ENCODE peak calls at places on chromosome 1, in ten cellular contexts. W, H, F, P, I, L, J, S, V and N are unnamed samples.

GRCh38 chr1:109197163-109198042 is 16.3 kb upstream of the SARS1 start:
- DNase-seq in W (no peak), H (peak; percentile 81), F (no peak), P (no peak), I (peak; percentile 98), L (no peak), J (peak; percentile 98), S (peak; percentile 80), V (no peak), N (no peak)

GRCh38 chr1:207830788-207831187 is 78.9 kb downstream of the CD46 start:
- DNase-seq in W (peak; percentile 48), H (no peak), F (no peak), P (no peak), I (peak; percentile 91), L (no peak), J (no peak), S (no peak), V (no peak), N (no peak)

GRCh38 chr1:38123356-38123755 is 76.8 kb upstream of the POU3F1 start:
- DNase-seq in W (no peak), H (peak; percentile 89), F (no peak), P (no peak), I (no peak), L (peak; percentile 33), J (peak; percentile 79), S (peak; percentile 46), V (no peak), N (no peak)

GRCh38 chr1:167221126-167221803 is 579 bp downstream of the POU2F1 start:
- DNase-seq in W (peak; percentile 17), H (no peak), F (peak; percentile 49), P (no peak), I (no peak), L (peak; percentile 55), J (no peak), S (peak; percentile 83), V (peak; percentile 31), N (no peak)

GRCh38 chr1:46581685-46582455 is 22.2 kb downstream of the MKNK1 start:
- DNase-seq in W (no peak), H (no peak), F (no peak), P (no peak), I (no peak), L (no peak), J (no peak), S (no peak), V (no peak), N (no peak)

GRCh38 chr1:154629160-154630073 is 21.4 kb upstream of the ADAR start:
- DNase-seq in W (no peak), H (no peak), F (no peak), P (no peak), I (no peak), L (no peak), J (no peak), S (no peak), V (no peak), N (no peak)

GRCh38 chr1:64228181-64228957 is 24.9 kb downstream of the UBE2U start:
- DNase-seq in W (no peak), H (no peak), F (no peak), P (no peak), I (no peak), L (no peak), J (peak; percentile 25), S (no peak), V (no peak), N (no peak)

GRCh38 chr1:6602669-6603423 is at the start of gene KLHL21:
- DNase-seq in W (peak; percentile 89), H (peak; percentile 90), F (peak; percentile 73), P (peak; percentile 85), I (peak; percentile 94), L (peak; percentile 89), J (peak; percentile 97), S (peak; percentile 92), V (peak; percentile 96), N (peak; percentile 92)

GRCh38 chr1:35505911-35506798 is 51.0 kb downstream of the KIAA0319L start:
- DNase-seq in W (no peak), H (peak; percentile 77), F (no peak), P (peak; percentile 28), I (peak; percentile 77), L (peak; percentile 40), J (peak; percentile 96), S (no peak), V (peak; percentile 55), N (peak; percentile 60)

GRCh38 chr1:40650075-40650474 is 15.4 kb downstream of the RIMS3 start:
- DNase-seq in W (no peak), H (no peak), F (no peak), P (no peak), I (peak; percentile 68), L (no peak), J (no peak), S (peak; percentile 85), V (peak; percentile 58), N (peak; percentile 57)

GRCh38 chr1:202860744-202861419 is 28.1 kb downstream of the RABIF start:
- DNase-seq in W (peak; percentile 71), H (peak; percentile 89), F (peak; percentile 52), P (no peak), I (peak; percentile 55), L (peak; percentile 67), J (peak; percentile 95), S (peak; percentile 94), V (peak; percentile 46), N (peak; percentile 64)

GRCh38 chr1:3451994-3452865 is 2.2 kb upstream of the ARHGEF16 start:
- DNase-seq in W (no peak), H (no peak), F (no peak), P (no peak), I (no peak), L (no peak), J (no peak), S (no peak), V (no peak), N (no peak)

DNA sequence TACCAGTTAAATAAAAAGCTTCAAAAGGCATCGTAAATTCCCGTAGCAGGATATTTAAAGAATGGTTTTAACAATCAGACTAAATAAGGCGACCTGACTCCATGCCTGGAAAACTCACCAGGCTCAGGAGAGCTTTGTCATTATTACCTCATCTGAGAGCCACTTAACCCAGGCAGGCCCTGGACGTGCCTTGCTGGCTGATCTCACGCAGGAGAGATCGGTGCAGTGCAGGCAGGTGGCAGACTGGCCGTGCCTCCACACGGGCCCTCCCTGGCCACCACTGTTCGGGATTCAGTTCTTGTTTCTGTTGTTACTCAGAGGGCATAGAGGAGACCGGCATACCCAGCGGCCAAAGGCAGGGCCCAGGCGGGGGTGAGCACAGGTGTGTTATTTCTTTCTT is 6.4 kb downstream of the MT1HL1 start:
- DNase-seq in W (no peak), H (no peak), F (no peak), P (no peak), I (no peak), L (no peak), J (no peak), S (peak; percentile 62), V (no peak), N (no peak)
- TF ChIP-seq CTCF in W (no peak), H (no peak), F (no peak), P (no peak), I (no peak), L (no peak), J (no peak), S (no peak), V (no peak), N (no peak)

GRCh38 chr1:161098161-161099068 is at the start of gene KLHDC9:
- DNase-seq in W (peak; percentile 86), H (peak; percentile 84), F (peak; percentile 74), P (peak; percentile 57), I (peak; percentile 95), L (peak; percentile 88), J (peak; percentile 96), S (peak; percentile 98), V (peak; percentile 96), N (peak; percentile 96)
- TF ChIP-seq CTCF in W (no peak), H (no peak), F (peak; percentile 29), P (peak; percentile 29), I (no peak), L (no peak), J (no peak), S (peak; percentile 56), V (no peak), N (no peak)

DNA sequence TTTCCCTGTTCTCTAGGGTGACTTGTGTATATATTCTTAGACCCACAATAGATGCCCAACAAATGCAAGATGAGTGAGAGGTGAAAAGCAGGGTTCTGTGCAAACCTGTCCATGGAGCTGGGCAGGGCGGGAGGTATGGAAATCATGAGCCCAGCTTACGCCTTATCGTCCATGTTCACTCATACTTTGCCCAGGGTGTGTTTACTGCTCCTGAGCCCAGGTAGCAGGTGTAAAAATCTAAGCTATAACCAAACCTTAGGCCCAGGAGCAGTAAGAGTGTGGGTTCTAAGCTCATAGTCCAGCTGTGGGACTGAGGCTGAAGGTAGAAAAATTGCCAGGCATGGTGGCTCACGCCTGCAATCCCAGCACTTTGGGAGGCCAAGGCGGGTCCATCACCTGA is 48.1 kb downstream of the CACNA1E start:
- DNase-seq in W (no peak), H (no peak), F (no peak), P (no peak), I (no peak), L (no peak), J (no peak), S (no peak), V (no peak), N (no peak)
- TF ChIP-seq CTCF in W (no peak), H (no peak), F (no peak), P (no peak), I (no peak), L (no peak), J (no peak), S (no peak), V (no peak), N (no peak)

GRCh38 chr1:44089371-44090070 is 29.1 kb upstream of the KLF17 start:
- DNase-seq in W (peak; percentile 35), H (peak; percentile 12), F (no peak), P (no peak), I (peak; percentile 82), L (no peak), J (peak; percentile 56), S (peak; percentile 84), V (no peak), N (no peak)

GRCh38 chr1:44090409-44091252 is 28.0 kb upstream of the KLF17 start:
- DNase-seq in W (no peak), H (no peak), F (no peak), P (no peak), I (no peak), L (no peak), J (no peak), S (no peak), V (no peak), N (no peak)

GRCh38 chr1:44084998-44085675 is 33.5 kb upstream of the KLF17 start:
- DNase-seq in W (no peak), H (peak; percentile 26), F (no peak), P (no peak), I (no peak), L (no peak), J (peak; percentile 84), S (no peak), V (no peak), N (no peak)

GRCh38 chr1:44086722-44087474 is 31.7 kb upstream of the KLF17 start:
- DNase-seq in W (no peak), H (no peak), F (no peak), P (no peak), I (no peak), L (no peak), J (no peak), S (no peak), V (no peak), N (no peak)
- TF ChIP-seq CTCF in W (no peak), H (no peak), F (no peak), P (no peak), I (no peak), L (no peak), J (no peak), S (no peak), V (no peak), N (no peak)